ENCODE peak calls at places on chromosomes 3 and 15, in five cellular contexts. I, J, B, L and Y are unnamed samples.

GRCh38 chr15:36334059-36334458 is 245.4 kb upstream of the CDIN1 start:
- DNase-seq in L (no peak), J (peak; percentile 63), B (no peak), I (peak; percentile 44), Y (no peak)

GRCh38 chr15:96187916-96188315 is 142.6 kb upstream of the NR2F2 start:
- DNase-seq in J (no peak), L (no peak), I (no peak), B (no peak), Y (no peak)

GRCh38 chr3:99776516-99777209 is 41.0 kb upstream of the CMSS1 start:
- DNase-seq in J (peak; percentile 44), B (no peak), L (no peak), I (no peak), Y (no peak)

GRCh38 chr3:106518516-106518915 is 649.7 kb upstream of the CBLB start:
- DNase-seq in I (peak; percentile 46), B (no peak), J (peak; percentile 16), L (no peak), Y (no peak)

GRCh38 chr3:69181592-69182211 is 59.3 kb upstream of the LMOD3 start:
- DNase-seq in L (peak; percentile 39), B (no peak), J (peak; percentile 64), I (peak; percentile 35), Y (no peak)

GRCh38 chr15:42577514-42578031 is 2.2 kb downstream of the STARD9 start:
- DNase-seq in B (no peak), I (no peak), J (peak; percentile 91), L (no peak), Y (peak; percentile 60)

GRCh38 chr3:52240059-52240885 is 1.3 kb upstream of the TWF2 start:
- DNase-seq in I (no peak), J (peak; percentile 98), B (no peak), L (no peak), Y (no peak)

GRCh38 chr15:57727031-57727430 is 20.5 kb downstream of the POLR2M start:
- DNase-seq in B (no peak), I (no peak), J (no peak), L (no peak), Y (no peak)

GRCh38 chr15:31396881-31397560 is 70.4 kb downstream of the KLF13 start:
- DNase-seq in J (peak; percentile 89), L (peak; percentile 92), B (peak; percentile 18), I (peak; percentile 75), Y (peak; percentile 98)

GRCh38 chr3:150970665-150971327 is 1.7 kb downstream of the CLRN1 start:
- DNase-seq in I (peak; percentile 74), B (peak; percentile 22), J (peak; percentile 62), L (no peak), Y (no peak)

GRCh38 chr3:124995460-124995994 is 60.3 kb downstream of the HEG1 start:
- DNase-seq in B (peak; percentile 27), L (peak; percentile 84), I (peak; percentile 24), J (peak; percentile 65), Y (peak; percentile 85)

GRCh38 chr3:101070260-101071121 is 77.3 kb upstream of the ABI3BP start:
- DNase-seq in I (no peak), L (peak; percentile 71), J (no peak), B (no peak), Y (peak; percentile 97)

GRCh38 chr3:172543884-172544283 is 20.7 kb upstream of the TNFSF10 start:
- DNase-seq in L (no peak), B (no peak), I (no peak), J (no peak), Y (no peak)

GRCh38 chr3:71048948-71049347 is 534.6 kb downstream of the FOXP1 start:
- DNase-seq in J (no peak), B (no peak), L (no peak), I (peak; percentile 61), Y (no peak)

GRCh38 chr3:9955067-9955502 is 2.9 kb upstream of the PRRT3 start:
- DNase-seq in I (no peak), J (peak; percentile 40), L (no peak), B (no peak), Y (peak; percentile 75)

GRCh38 chr15:57146394-57147140 is 228.1 kb downstream of the TCF12 start:
- DNase-seq in L (peak; percentile 54), I (peak; percentile 51), J (peak; percentile 86), B (no peak), Y (no peak)

GRCh38 chr3:123229145-123229544 is 27.4 kb downstream of the SEC22A start:
- DNase-seq in I (peak; percentile 8), L (no peak), J (peak; percentile 23), B (peak; percentile 7), Y (no peak)

GRCh38 chr3:130671545-130671944 is 75.1 kb downstream of the PIK3R4 start:
- DNase-seq in L (no peak), B (no peak), J (no peak), I (no peak), Y (no peak)

GRCh38 chr3:124272611-124273151 is 280.8 kb upstream of the ROPN1 start:
- DNase-seq in J (peak; percentile 69), B (no peak), I (peak; percentile 41), L (no peak), Y (no peak)

GRCh38 chr15:72796515-72797337 is 13.2 kb upstream of the ADPGK start:
- DNase-seq in L (peak; percentile 81), B (no peak), J (peak; percentile 44), I (peak; percentile 73), Y (peak; percentile 84)

GRCh38 chr15:32849769-32850668 is 132.2 kb downstream of the GREM1 start:
- DNase-seq in B (no peak), I (peak; percentile 79), L (no peak), J (peak; percentile 84), Y (no peak)

GRCh38 chr3:57397175-57398026 is 104.9 kb upstream of the ASB14 start:
- DNase-seq in J (peak; percentile 58), I (peak; percentile 39), L (peak; percentile 59), B (peak; percentile 60), Y (peak; percentile 82)

GRCh38 chr15:85324202-85324601 is 56.2 kb upstream of the AKAP13 start:
- DNase-seq in L (no peak), B (no peak), I (no peak), J (no peak), Y (no peak)

GRCh38 chr15:69893863-69894262 is 203.9 kb downstream of the TLE3 start:
- DNase-seq in I (peak; percentile 43), L (peak; percentile 25), J (peak; percentile 30), B (no peak), Y (peak; percentile 77)

GRCh38 chr3:137285924-137286323 is 328.1 kb downstream of the IL20RB start:
- DNase-seq in I (no peak), L (no peak), J (no peak), B (no peak), Y (no peak)

DNA sequence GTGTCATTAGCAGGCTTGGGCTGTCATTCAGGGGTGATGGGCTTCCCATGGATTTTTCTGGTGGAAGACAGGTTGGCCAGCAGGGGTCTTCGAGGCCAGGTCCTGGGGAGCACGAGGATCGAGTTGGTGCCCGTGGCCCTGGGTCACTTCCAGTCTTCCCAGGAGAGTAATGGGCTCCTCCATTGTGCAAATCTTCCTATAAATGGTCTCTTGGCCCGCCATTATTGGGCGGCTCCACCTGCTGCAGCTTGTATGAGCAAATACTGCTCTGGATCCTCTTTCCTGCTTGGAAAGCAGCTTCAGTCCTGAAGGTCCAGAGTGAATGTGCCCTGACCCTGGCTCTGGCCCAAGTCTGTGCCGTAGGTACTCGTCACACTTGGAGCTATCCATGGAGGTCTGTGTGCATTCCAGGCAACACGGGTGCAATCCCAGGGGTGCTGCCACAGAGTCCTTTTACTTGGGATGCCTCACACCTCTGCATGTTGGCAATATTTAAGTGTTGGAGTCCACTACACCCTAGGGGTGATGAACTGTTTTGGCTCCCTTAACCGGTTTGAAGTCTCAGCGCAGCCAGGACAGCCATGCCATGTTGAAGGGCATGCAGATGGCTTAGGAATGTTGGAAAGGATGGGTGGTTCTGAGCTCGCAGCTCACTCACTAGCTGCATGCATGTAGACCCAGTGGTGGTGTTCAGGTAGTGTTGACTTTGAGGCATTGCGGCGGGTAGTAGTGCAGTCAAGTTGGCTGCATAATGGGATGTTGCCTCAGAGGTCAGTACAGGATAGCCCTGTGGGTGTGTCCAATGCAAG is 97.6 kb downstream of the SNRPN start:
- DNase-seq in J (no peak), I (no peak), L (no peak), B (no peak), Y (no peak)
- H3K9me3 ChIP-seq in J (peaks cover 17% of the 10 kb centered on the region), I (peaks cover 57% of the 10 kb centered on the region), L (peaks cover 32% of the 10 kb centered on the region), B (peaks cover 75% of the 10 kb centered on the region), Y (peaks cover 98% of the 10 kb centered on the region)

DNA sequence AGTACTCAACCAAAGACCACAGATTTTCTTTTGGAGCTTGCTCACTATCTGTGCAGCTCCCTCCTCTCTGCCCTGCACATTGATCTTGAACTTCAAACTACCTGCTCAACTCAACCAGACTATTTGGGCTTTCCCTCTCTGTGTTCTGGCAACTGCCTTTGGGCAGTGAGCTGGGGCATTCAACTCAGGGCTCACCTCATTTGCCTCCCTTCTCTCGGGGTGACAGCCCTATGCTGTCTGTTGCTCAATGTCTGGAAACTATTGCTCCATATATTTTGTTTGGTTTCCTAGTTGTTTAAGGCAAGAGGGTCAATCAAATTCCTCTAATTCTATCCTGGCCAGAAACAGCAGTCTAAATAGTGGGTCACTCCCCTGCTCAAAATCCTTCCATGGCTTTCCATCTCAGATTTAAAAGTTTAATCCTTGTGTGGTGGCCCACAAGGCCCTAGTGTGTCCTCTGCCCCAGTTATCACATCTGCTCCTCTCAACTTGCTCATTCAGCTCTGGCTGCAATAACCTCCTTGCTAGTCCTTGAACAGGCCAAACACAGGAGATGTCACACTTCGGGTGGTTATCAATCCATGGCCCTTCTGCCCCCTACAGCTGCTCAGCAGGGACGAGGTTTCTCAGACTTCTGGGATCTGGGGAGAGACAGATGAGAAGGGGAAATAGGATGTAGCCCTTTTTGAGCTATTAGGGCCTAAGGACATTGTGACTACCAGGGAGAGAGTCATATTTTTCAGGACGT is 67.8 kb downstream of the SNRK start:
- DNase-seq in L (no peak), J (peak; percentile 17), I (no peak), B (no peak), Y (no peak)
- H3K9me3 ChIP-seq in L (no peaks in the 10 kb centered on the region), J (no peaks in the 10 kb centered on the region), I (peaks cover 3% of the 10 kb centered on the region), B (peaks cover 9% of the 10 kb centered on the region), Y (peaks cover 13% of the 10 kb centered on the region)

GRCh38 chr15:55960946-55961345 is 32.5 kb downstream of the NEDD4 start:
- DNase-seq in L (no peak), B (no peak), I (no peak), J (no peak), Y (no peak)
- H3K9me3 ChIP-seq in L (no peaks in the 10 kb centered on the region), B (no peaks in the 10 kb centered on the region), I (no peaks in the 10 kb centered on the region), J (no peaks in the 10 kb centered on the region), Y (no peaks in the 10 kb centered on the region)

GRCh38 chr3:73927203-73927570 is 302.4 kb upstream of the PDZRN3 start:
- DNase-seq in I (no peak), L (no peak), J (no peak), B (no peak), Y (no peak)

GRCh38 chr3:73924063-73924462 is 299.3 kb upstream of the PDZRN3 start:
- DNase-seq in J (no peak), I (no peak), L (no peak), B (no peak), Y (no peak)

GRCh38 chr3:73926360-73927202 is 301.8 kb upstream of the PDZRN3 start:
- DNase-seq in B (no peak), I (no peak), L (no peak), J (no peak), Y (peak; percentile 59)

DNA sequence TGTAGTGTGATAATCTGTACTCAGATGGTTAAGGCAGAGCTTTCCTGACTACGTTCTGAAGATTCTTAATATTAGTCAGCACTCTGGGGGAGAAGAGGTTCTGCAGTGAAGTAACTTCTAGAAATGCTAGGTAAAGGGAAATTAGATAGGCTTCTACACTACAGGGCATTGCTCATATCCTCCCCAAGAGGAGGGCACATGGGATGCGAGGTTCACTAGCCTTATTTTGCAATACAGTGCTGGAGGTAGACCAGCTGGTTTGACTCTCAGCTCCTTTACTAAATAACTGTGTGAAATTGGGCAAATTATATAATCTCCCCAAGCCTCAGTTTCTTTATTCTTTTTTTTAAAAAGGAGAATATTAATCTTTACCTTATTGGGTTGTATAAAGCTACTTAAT is 300.3 kb upstream of the PDZRN3 start:
- DNase-seq in B (no peak), J (no peak), L (no peak), I (no peak), Y (no peak)
- H3K9me3 ChIP-seq in B (no peaks in the 10 kb centered on the region), J (no peaks in the 10 kb centered on the region), L (no peaks in the 10 kb centered on the region), I (no peaks in the 10 kb centered on the region), Y (no peaks in the 10 kb centered on the region)

GRCh38 chr15:25224396-25224795 is 214.4 kb downstream of the UBE3A start:
- DNase-seq in L (no peak), I (no peak), B (no peak), J (no peak), Y (no peak)
- H3K9me3 ChIP-seq in L (no peaks in the 10 kb centered on the region), I (peaks cover 22% of the 10 kb centered on the region), B (no peaks in the 10 kb centered on the region), J (no peaks in the 10 kb centered on the region), Y (no peaks in the 10 kb centered on the region)